ENCODE peak calls at places on chromosome 5, in five cellular contexts. J is T-helper 1 cell, Q is Right ventricle myocardium superior, C is NCI-H345, Y is AG04450. T is an unnamed sample.

GRCh38 chr5:108753331-108753730 is 5.6 kb downstream of the FER start:
- DNase-seq in J (no peak), Q (no peak), C (no peak), Y (no peak), T (no peak)

GRCh38 chr5:61724102-61724501 is 392.0 kb downstream of the ZSWIM6 start:
- DNase-seq in J (no peak), Q (no peak), C (no peak), Y (no peak), T (no peak)

GRCh38 chr5:88680253-88681132 is 202.5 kb downstream of the MEF2C start:
- DNase-seq in J (peak), Q (peak), C (peak), Y (no peak), T (peak)

GRCh38 chr5:32329395-32329834 is 16.7 kb upstream of the MTMR12 start:
- DNase-seq in J (no peak), Q (peak), C (peak), Y (no peak), T (no peak)

GRCh38 chr5:36418172-36418979 is 116.7 kb upstream of the RANBP3L start:
- DNase-seq in J (no peak), Q (no peak), C (no peak), Y (no peak), T (no peak)

GRCh38 chr5:134224905-134225779 is 731 bp downstream of the PPP2CA start:
- DNase-seq in J (peak), Q (peak), C (peak), Y (no peak), T (peak)

GRCh38 chr5:141647851-141648250 is 3.4 kb downstream of the FCHSD1 start:
- DNase-seq in J (no peak), Q (no peak), C (no peak), Y (no peak), T (no peak)

GRCh38 chr5:151128817-151129216 is 28.8 kb downstream of the ANXA6 start:
- DNase-seq in J (no peak), Q (no peak), C (no peak), Y (no peak), T (no peak)

GRCh38 chr5:172740483-172741205 is 30.4 kb downstream of the DUSP1 start:
- DNase-seq in J (no peak), Q (peak), C (no peak), Y (peak), T (peak)

GRCh38 chr5:135072357-135073247 is 38.6 kb upstream of the PITX1 start:
- DNase-seq in J (no peak), Q (no peak), C (peak), Y (no peak), T (no peak)

GRCh38 chr5:82167372-82167771 is 110.8 kb downstream of the RPS23 start:
- DNase-seq in J (no peak), Q (no peak), C (no peak), Y (no peak), T (no peak)

GRCh38 chr5:99032234-99033013 is 103.6 kb upstream of the CHD1 start:
- DNase-seq in J (no peak), Q (peak), C (peak), Y (peak), T (no peak)

GRCh38 chr5:42951169-42951846 is 88.8 kb downstream of the ANXA2R start:
- DNase-seq in J (peak), Q (peak), C (peak), Y (no peak), T (peak)

GRCh38 chr5:179393078-179393477 is 47.8 kb upstream of the ADAMTS2 start:
- DNase-seq in J (no peak), Q (no peak), C (no peak), Y (no peak), T (no peak)